ENCODE peak calls at places on chromosomes 7 and 10, in seven cellular contexts. M is sigmoid colon, B is body of pancreas, K is fibroblast of lung, R is colonic mucosa, H is lower lobe of right lung, T is tibial nerve. X is an unnamed sample.
A peak's percentile ranks its signal among the peaks of the same experiment; 100 is the strongest.

GRCh38 chr7:159212226-159212625 is 67.6 kb upstream of the VIPR2 start:
- DNase-seq in R (no peak), K (no peak), B (no peak), T (no peak), H (no peak), M (no peak), X (no peak)

GRCh38 chr10:127928021-127928806 is 21.3 kb downstream of the PTPRE start:
- DNase-seq in M (peak; percentile 25), B (no peak), R (no peak), K (peak; percentile 84), T (no peak), H (no peak), X (no peak)

GRCh38 chr7:20598479-20599419 is 16.7 kb upstream of the ABCB5 start:
- DNase-seq in K (peak; percentile 65), B (no peak), M (no peak), R (no peak), T (peak; percentile 31), H (no peak), X (peak; percentile 57)

GRCh38 chr10:22908837-22909236 is 19.0 kb upstream of the ARMC3 start:
- DNase-seq in T (no peak), K (no peak), H (no peak), R (no peak), M (no peak), B (no peak), X (no peak)

GRCh38 chr7:138889566-138889965 is 91.6 kb upstream of the ATP6V0A4 start:
- DNase-seq in B (no peak), R (no peak), H (no peak), M (no peak), K (peak; percentile 70), T (no peak), X (no peak)

GRCh38 chr10:27192284-27192683 is 37.1 kb downstream of the MASTL start:
- DNase-seq in K (peak; percentile 94), M (no peak), B (no peak), H (no peak), R (no peak), T (no peak), X (peak; percentile 2)

GRCh38 chr10:3057946-3058345 is 9.4 kb upstream of the PFKP start:
- DNase-seq in K (no peak), H (no peak), B (no peak), M (peak; percentile 56), R (no peak), T (no peak), X (no peak)

GRCh38 chr10:119502214-119502613 is 40.3 kb downstream of the RGS10 start:
- DNase-seq in M (no peak), K (no peak), H (no peak), B (no peak), R (no peak), T (no peak), X (peak; percentile 65)

GRCh38 chr7:142463401-142463850 is 205.6 kb upstream of the PRSS58 start:
- DNase-seq in T (no peak), H (no peak), R (no peak), M (no peak), B (no peak), K (no peak), X (no peak)

GRCh38 chr10:123043409-123043925 is 34.7 kb downstream of the ACADSB start:
- DNase-seq in M (no peak), T (peak; percentile 12), K (peak; percentile 45), H (no peak), R (peak; percentile 36), B (peak; percentile 17), X (peak; percentile 66)

GRCh38 chr7:82167568-82168314 is 275.8 kb downstream of the CACNA2D1 start:
- DNase-seq in H (no peak), K (no peak), T (no peak), B (no peak), M (no peak), R (no peak), X (no peak)

GRCh38 chr10:95408931-95409873 is 118.4 kb upstream of the PDLIM1 start:
- DNase-seq in K (no peak), R (no peak), H (no peak), T (no peak), B (no peak), M (no peak), X (no peak)

GRCh38 chr10:31669367-31669766 is 259.3 kb downstream of the ARHGAP12 start:
- DNase-seq in H (no peak), R (no peak), M (no peak), T (no peak), K (no peak), B (no peak), X (no peak)

GRCh38 chr7:156147771-156148504 is 335.7 kb upstream of the SHH start:
- DNase-seq in T (no peak), K (no peak), B (no peak), H (no peak), R (no peak), M (no peak), X (no peak)

GRCh38 chr7:123682690-123683089 is 27.0 kb downstream of the LMOD2 start:
- DNase-seq in H (no peak), B (no peak), T (peak; percentile 59), K (peak; percentile 68), M (no peak), R (peak; percentile 36), X (peak; percentile 70)

GRCh38 chr7:68619476-68619875 is 978.8 kb upstream of the AUTS2 start:
- DNase-seq in K (no peak), T (no peak), B (no peak), H (no peak), M (no peak), R (no peak), X (no peak)

GRCh38 chr7:106170216-106170615 is 58.1 kb upstream of the SYPL1 start:
- DNase-seq in T (no peak), K (no peak), H (no peak), R (no peak), M (no peak), B (no peak), X (no peak)

GRCh38 chr7:6643915-6644625 is 7.0 kb downstream of the ZNF316 start:
- DNase-seq in H (no peak), T (no peak), M (no peak), R (no peak), K (no peak), B (no peak), X (no peak)

GRCh38 chr7:155108144-155108901 is 38.2 kb downstream of the HTR5A start:
- DNase-seq in R (no peak), H (no peak), M (no peak), T (no peak), B (no peak), K (no peak), X (no peak)

GRCh38 chr7:84194484-84195260 is at the start of gene SEMA3A:
- DNase-seq in H (no peak), B (peak; percentile 15), R (peak; percentile 22), M (peak; percentile 84), T (peak; percentile 16), K (peak; percentile 92), X (peak; percentile 14)

GRCh38 chr10:14476641-14477407 is 146.1 kb upstream of the FRMD4A start:
- DNase-seq in K (peak; percentile 98), R (no peak), M (no peak), B (no peak), H (no peak), T (no peak), X (no peak)

GRCh38 chr10:51425431-51425830 is 274.0 kb downstream of the CSTF2T start:
- DNase-seq in M (no peak), T (no peak), H (no peak), B (no peak), K (peak; percentile 20), R (no peak), X (no peak)

GRCh38 chr7:38478404-38478803 is 152.8 kb downstream of the AMPH start:
- DNase-seq in H (no peak), T (no peak), M (no peak), K (no peak), B (no peak), R (no peak), X (no peak)

GRCh38 chr7:121519548-121520521 is 123.7 kb upstream of the FAM3C start:
- DNase-seq in H (no peak), M (peak; percentile 70), B (no peak), K (no peak), R (no peak), T (no peak), X (no peak)

GRCh38 chr7:20198295-20198694 is 18.9 kb downstream of the MACC1 start:
- DNase-seq in M (no peak), R (no peak), B (no peak), T (no peak), K (no peak), H (no peak), X (no peak)

GRCh38 chr7:15709978-15710377 is 23.5 kb upstream of the MEOX2 start:
- DNase-seq in R (no peak), T (no peak), K (no peak), H (no peak), B (no peak), M (no peak), X (no peak)

GRCh38 chr10:19788075-19788686 is 28.1 kb upstream of the PLXDC2 start:
- DNase-seq in R (peak; percentile 34), H (no peak), M (no peak), K (peak; percentile 44), B (peak; percentile 33), T (peak; percentile 74), X (peak; percentile 33)

GRCh38 chr10:125022671-125023070 is 80.7 kb downstream of the ZRANB1 start:
- DNase-seq in H (peak; percentile 24), K (no peak), R (no peak), T (no peak), M (no peak), B (no peak), X (no peak)
- H3K4me3 ChIP-seq in H (no peak overlapping the region), K (no peak overlapping the region), R (no peak overlapping the region), T (no peak overlapping the region), M (no peak overlapping the region), B (no peak overlapping the region), X (no peak overlapping the region)

DNA sequence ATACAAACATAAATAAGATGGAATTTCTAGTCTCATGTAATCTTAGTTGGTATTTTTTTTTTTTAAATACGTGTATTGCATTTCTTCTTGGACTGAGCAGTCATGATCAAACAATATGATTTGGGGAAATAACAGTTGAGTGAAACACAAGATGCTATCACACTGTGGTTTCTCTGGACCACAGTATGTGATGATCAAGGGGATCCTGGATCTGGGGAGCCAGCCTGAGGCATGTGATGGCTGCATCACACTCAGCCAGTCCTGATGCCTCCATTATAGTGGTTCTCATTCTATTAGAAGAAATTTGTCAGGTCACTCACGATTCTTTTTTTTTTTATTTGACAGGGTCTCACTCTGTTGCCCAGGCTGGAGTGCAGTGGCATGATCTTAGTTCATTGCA is 495.9 kb upstream of the POT1 start:
- DNase-seq in R (no peak), M (no peak), H (no peak), T (no peak), B (no peak), K (no peak), X (no peak)
- H3K27ac ChIP-seq in R (no peak overlapping the region), M (no peak overlapping the region), H (no peak overlapping the region), T (no peak overlapping the region), B (no peak overlapping the region), K (no peak overlapping the region), X (no peak overlapping the region)

DNA sequence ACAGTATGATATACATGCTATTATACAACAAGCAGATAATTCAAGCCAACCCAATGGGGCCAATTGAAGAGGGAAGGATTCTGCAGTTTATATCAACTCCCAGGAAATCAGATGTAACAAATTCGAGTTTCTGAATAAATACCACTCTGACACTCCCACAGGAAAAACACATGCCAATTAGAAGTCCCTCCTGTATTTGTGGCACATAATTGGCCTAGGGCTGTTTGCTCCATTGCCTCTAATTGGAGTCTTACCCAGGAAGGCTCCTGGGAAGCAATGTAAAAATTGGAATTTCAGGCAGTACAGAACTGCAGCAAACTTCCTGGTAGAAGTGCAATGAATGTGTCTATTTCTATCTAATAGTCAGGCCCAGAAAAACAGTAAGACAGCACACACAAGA is 4.7 kb downstream of the PPA1 start:
- DNase-seq in H (no peak), M (no peak), R (no peak), B (no peak), K (no peak), T (no peak), X (no peak)
- H3K4me1 ChIP-seq in H (peaks cover 48% of the 10 kb centered on the region), M (no peaks in the 10 kb centered on the region), R (no peaks in the 10 kb centered on the region), B (peaks cover 37% of the 10 kb centered on the region), K (peaks cover 3% of the 10 kb centered on the region), T (no peaks in the 10 kb centered on the region), X (peaks cover 5% of the 10 kb centered on the region)

GRCh38 chr7:18508441-18509427 is 13.2 kb downstream of the HDAC9 start:
- DNase-seq in H (no peak), T (no peak), R (no peak), K (peak; percentile 98), B (no peak), M (no peak), X (no peak)
- H3K4me3 ChIP-seq in H (no peak overlapping the region), T (no peak overlapping the region), R (no peak overlapping the region), K (peak overlapping the region; percentile 35), B (no peak overlapping the region), M (no peak overlapping the region), X (no peak overlapping the region)

X was measured in small intestine.